ENCODE peak calls at places on chromosome 2, in eight cellular contexts. H is coronary artery, I is endodermal cell, U is DND-41, X is tibial artery, K is mammary epithelial cell, D is SJSA1, E is body of pancreas. G is an unnamed sample.

GRCh38 chr2:96207778-96208143 is 866 bp downstream of the STARD7 start:
- DNase-seq in X (no peak), D (no peak), K (no peak), E (no peak), H (no peak), I (no peak), U (no peak), G (no peak)

GRCh38 chr2:118826093-118826492 is 21.4 kb downstream of the EN1 start:
- DNase-seq in K (no peak), X (no peak), I (no peak), H (no peak), E (no peak), U (no peak), D (no peak), G (no peak)

GRCh38 chr2:4635289-4635688 is 931.9 kb downstream of the DCDC2C start:
- DNase-seq in H (no peak), X (no peak), D (no peak), I (no peak), E (no peak), U (no peak), K (no peak), G (no peak)

GRCh38 chr2:12965540-12966269 is 249.0 kb downstream of the TRIB2 start:
- DNase-seq in I (no peak), D (peak), E (no peak), H (no peak), X (no peak), K (peak), U (no peak), G (no peak)

GRCh38 chr2:12856934-12857660 is 140.4 kb downstream of the TRIB2 start:
- DNase-seq in X (no peak), U (peak), D (peak), E (no peak), K (peak), I (no peak), H (no peak), G (no peak)

GRCh38 chr2:199704358-199705238 is 146.4 kb downstream of the FTCDNL1 start:
- DNase-seq in K (peak), X (no peak), H (no peak), U (peak), E (peak), I (peak), D (peak), G (peak)

GRCh38 chr2:72367530-72368225 is 220.0 kb upstream of the CYP26B1 start:
- DNase-seq in D (peak), U (no peak), X (peak), K (peak), I (peak), H (peak), E (peak), G (peak)

GRCh38 chr2:14016289-14016955 is 616.1 kb upstream of the LRATD1 start:
- DNase-seq in X (no peak), K (peak), D (no peak), E (peak), U (no peak), I (no peak), H (no peak), G (peak)

GRCh38 chr2:31136732-31137131 is 1.5 kb downstream of the GALNT14 start:
- DNase-seq in D (no peak), H (no peak), U (no peak), K (no peak), I (no peak), E (no peak), X (no peak), G (no peak)

GRCh38 chr2:184730288-184730687 is 132.0 kb downstream of the ZNF804A start:
- DNase-seq in D (no peak), I (no peak), U (no peak), X (no peak), E (no peak), H (no peak), K (no peak), G (no peak)

GRCh38 chr2:7428444-7429204 is 511.4 kb downstream of the RNF144A start:
- DNase-seq in H (no peak), K (no peak), I (no peak), D (no peak), U (no peak), E (no peak), X (no peak), G (no peak)

GRCh38 chr2:19358242-19359020 is at the start of gene OSR1:
- DNase-seq in E (peak), U (no peak), D (peak), H (peak), K (peak), X (peak), I (peak), G (peak)

GRCh38 chr2:218216336-218216673 is 684 bp upstream of the ARPC2 start:
- DNase-seq in H (no peak), D (no peak), U (no peak), X (peak), I (no peak), E (no peak), K (no peak), G (no peak)

GRCh38 chr2:191355170-191355758 is 110.1 kb downstream of the MYO1B start:
- DNase-seq in D (no peak), U (peak), E (no peak), I (no peak), K (no peak), H (no peak), X (no peak), G (no peak)

GRCh38 chr2:200319587-200320337 is 13.3 kb downstream of the SPATS2L start:
- DNase-seq in X (no peak), K (peak), H (no peak), U (no peak), I (no peak), E (no peak), D (peak), G (no peak)

GRCh38 chr2:98876741-98877140 is 59.3 kb downstream of the CRACDL start:
- DNase-seq in I (no peak), K (no peak), H (no peak), E (no peak), X (no peak), D (no peak), U (no peak), G (no peak)

GRCh38 chr2:128425731-128426620 is 107.3 kb upstream of the HS6ST1 start:
- DNase-seq in X (peak), U (no peak), H (peak), E (peak), I (peak), K (no peak), D (peak), G (no peak)

GRCh38 chr2:143433158-143433557 is 303.9 kb downstream of the ARHGAP15 start:
- DNase-seq in E (no peak), D (no peak), X (no peak), K (no peak), I (no peak), H (no peak), U (no peak), G (no peak)

GRCh38 chr2:127630409-127631183 is 15.4 kb upstream of the GPR17 start:
- DNase-seq in X (no peak), I (no peak), K (no peak), E (no peak), U (no peak), D (no peak), H (no peak), G (no peak)

GRCh38 chr2:109375656-109376055 is 238.1 kb downstream of the SEPTIN10 start:
- DNase-seq in D (no peak), U (no peak), E (no peak), I (peak), K (no peak), X (no peak), H (peak), G (no peak)

GRCh38 chr2:69214898-69215297 is 172.1 kb downstream of the GFPT1 start:
- DNase-seq in I (no peak), X (no peak), K (peak), H (no peak), D (no peak), U (no peak), E (no peak), G (peak)

GRCh38 chr2:234425923-234426603 is 70.8 kb downstream of the ARL4C start:
- DNase-seq in U (peak), K (peak), D (no peak), E (no peak), I (no peak), H (no peak), X (no peak), G (no peak)

GRCh38 chr2:165905854-165906253 is 47.7 kb downstream of the TTC21B start:
- DNase-seq in K (no peak), D (no peak), X (no peak), U (no peak), I (no peak), H (no peak), E (no peak), G (no peak)

GRCh38 chr2:226213717-226214116 is 585.9 kb downstream of the IRS1 start:
- DNase-seq in I (no peak), X (no peak), H (no peak), E (no peak), K (peak), U (no peak), D (peak), G (no peak)

GRCh38 chr2:133293544-133294270 is 274.6 kb downstream of the NCKAP5 start:
- DNase-seq in I (no peak), H (no peak), D (peak), E (no peak), K (no peak), U (no peak), X (no peak), G (no peak)

GRCh38 chr2:70895998-70896764 is 39.5 kb upstream of the ATP6V1B1 start:
- DNase-seq in U (no peak), D (no peak), X (no peak), E (no peak), H (no peak), I (peak), K (no peak), G (no peak)

GRCh38 chr2:168545439-168546082 is 89.5 kb downstream of the CERS6 start:
- DNase-seq in H (no peak), X (no peak), U (no peak), D (peak), I (no peak), K (peak), E (no peak), G (no peak)

GRCh38 chr2:47656715-47657600 is 126.0 kb upstream of the MSH6 start:
- DNase-seq in D (no peak), E (no peak), X (no peak), I (no peak), U (no peak), K (peak), H (no peak), G (no peak)

GRCh38 chr2:55090702-55091101 is 40.5 kb upstream of the RTN4 start:
- DNase-seq in H (no peak), U (no peak), K (peak), E (no peak), I (no peak), X (no peak), D (no peak), G (no peak)

GRCh38 chr2:239372835-239373234 is 28.0 kb downstream of the HDAC4 start:
- DNase-seq in X (no peak), K (no peak), D (no peak), H (no peak), I (no peak), U (no peak), E (peak), G (no peak)

GRCh38 chr2:218074031-218074430 is 5.0 kb downstream of the RUFY4 start:
- DNase-seq in I (peak), U (peak), H (no peak), K (no peak), D (peak), X (no peak), E (peak), G (peak)

GRCh38 chr2:46334389-46335345 is 37.5 kb downstream of the EPAS1 start:
- DNase-seq in X (no peak), H (peak), K (peak), D (peak), U (no peak), E (no peak), I (no peak), G (no peak)

GRCh38 chr2:179461367-179461886 is 196.8 kb upstream of the SESTD1 start:
- DNase-seq in X (no peak), U (no peak), K (no peak), E (no peak), D (no peak), I (no peak), H (no peak), G (no peak)

GRCh38 chr2:179467927-179468326 is 203.3 kb upstream of the SESTD1 start:
- DNase-seq in K (no peak), D (no peak), E (no peak), U (no peak), I (no peak), H (no peak), X (no peak), G (no peak)

GRCh38 chr2:179470102-179470501 is 205.5 kb upstream of the SESTD1 start:
- DNase-seq in U (no peak), K (no peak), X (no peak), H (no peak), I (no peak), D (no peak), E (no peak), G (no peak)

GRCh38 chr2:179471012-179471411 is 206.4 kb upstream of the SESTD1 start:
- DNase-seq in I (no peak), X (no peak), D (no peak), U (no peak), H (no peak), K (no peak), E (no peak), G (no peak)

GRCh38 chr2:179467111-179467510 is 202.5 kb upstream of the SESTD1 start:
- DNase-seq in E (no peak), U (no peak), D (no peak), K (peak), I (no peak), H (no peak), X (no peak), G (no peak)
- H3K27ac ChIP-seq in E (no peak), U (no peak), D (no peak), K (no peak), I (no peak), H (no peak), X (no peak), G (no peak)

GRCh38 chr2:43519711-43520221 is 76.1 kb downstream of the THADA start:
- DNase-seq in I (no peak), D (peak), H (no peak), K (peak), E (peak), X (no peak), U (no peak), G (no peak)
- H3K27ac ChIP-seq in I (no peak), D (peak), H (peak), K (peak), E (peak), X (peak), U (no peak), G (no peak)

DNA sequence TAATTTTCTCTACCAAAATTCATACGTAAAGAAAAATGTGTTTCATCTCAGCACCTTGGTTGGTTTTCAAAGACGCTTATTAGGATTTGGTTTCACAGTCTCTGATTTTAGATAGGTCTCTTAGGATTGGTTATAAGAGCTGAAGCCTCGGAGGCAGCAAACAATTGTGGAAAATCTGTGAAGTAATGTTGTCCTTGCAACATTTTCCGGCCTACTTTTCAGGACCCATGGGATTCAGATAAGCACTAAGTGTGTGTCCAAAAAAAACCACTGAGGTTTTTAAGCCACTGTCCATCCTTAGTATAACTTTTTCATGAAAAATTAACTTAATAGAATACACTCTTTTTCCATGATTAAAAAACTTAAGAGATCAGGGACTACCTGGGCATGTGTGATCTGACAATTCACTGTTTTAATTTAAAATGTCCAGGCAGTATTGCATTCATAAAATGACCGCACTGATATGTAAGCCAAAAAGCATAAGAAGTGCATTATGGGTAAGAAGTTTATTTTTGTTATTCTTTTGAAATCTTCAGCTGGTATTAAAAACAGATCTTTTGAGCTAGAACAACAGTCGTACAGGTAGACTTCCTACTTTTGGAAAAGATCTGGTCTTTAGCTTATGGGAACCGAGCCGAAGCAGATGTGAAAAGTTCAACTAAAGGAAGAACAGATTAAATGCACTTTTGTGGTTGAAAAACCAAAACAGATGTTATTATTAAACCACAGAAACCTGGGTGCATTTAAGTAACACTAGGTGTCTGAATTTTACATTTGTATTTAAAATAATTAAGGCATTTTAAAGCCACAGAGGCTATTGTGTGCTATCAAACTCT is 479.3 kb upstream of the ZEB2 start:
- DNase-seq in I (no peak), D (no peak), X (no peak), K (no peak), H (no peak), U (no peak), E (no peak), G (no peak)
- H3K27ac ChIP-seq in I (no peak), D (no peak), X (peak), K (no peak), H (peak), U (no peak), E (no peak), G (no peak)

GRCh38 chr2:176129825-176130152 is 284 bp downstream of the HOXD8 start:
- DNase-seq in H (no peak), U (no peak), I (peak), D (no peak), E (no peak), X (no peak), K (no peak), G (no peak)
- H3K27ac ChIP-seq in H (no peak), U (no peak), I (no peak), D (peak), E (peak), X (peak), K (no peak), G (peak)

GRCh38 chr2:9108210-9108967 is 98.2 kb upstream of the ASAP2 start:
- DNase-seq in I (no peak), E (no peak), U (no peak), H (peak), D (no peak), X (no peak), K (no peak), G (no peak)
- H3K27ac ChIP-seq in I (no peak), E (no peak), U (no peak), H (no peak), D (no peak), X (no peak), K (no peak), G (no peak)

GRCh38 chr2:235672720-235673119 is 178.9 kb downstream of the AGAP1 start:
- DNase-seq in I (no peak), D (no peak), K (no peak), H (no peak), X (no peak), E (no peak), U (no peak), G (no peak)

GRCh38 chr2:235669269-235669831 is 175.5 kb downstream of the AGAP1 start:
- DNase-seq in D (peak), K (peak), U (peak), I (peak), H (no peak), X (peak), E (peak), G (peak)

GRCh38 chr2:235670974-235671787 is 177.3 kb downstream of the AGAP1 start:
- DNase-seq in D (no peak), H (no peak), E (no peak), K (no peak), I (peak), X (peak), U (no peak), G (no peak)

GRCh38 chr2:235668782-235669181 is 174.9 kb downstream of the AGAP1 start:
- DNase-seq in H (no peak), D (no peak), K (no peak), X (no peak), U (no peak), E (no peak), I (no peak), G (no peak)

DNA sequence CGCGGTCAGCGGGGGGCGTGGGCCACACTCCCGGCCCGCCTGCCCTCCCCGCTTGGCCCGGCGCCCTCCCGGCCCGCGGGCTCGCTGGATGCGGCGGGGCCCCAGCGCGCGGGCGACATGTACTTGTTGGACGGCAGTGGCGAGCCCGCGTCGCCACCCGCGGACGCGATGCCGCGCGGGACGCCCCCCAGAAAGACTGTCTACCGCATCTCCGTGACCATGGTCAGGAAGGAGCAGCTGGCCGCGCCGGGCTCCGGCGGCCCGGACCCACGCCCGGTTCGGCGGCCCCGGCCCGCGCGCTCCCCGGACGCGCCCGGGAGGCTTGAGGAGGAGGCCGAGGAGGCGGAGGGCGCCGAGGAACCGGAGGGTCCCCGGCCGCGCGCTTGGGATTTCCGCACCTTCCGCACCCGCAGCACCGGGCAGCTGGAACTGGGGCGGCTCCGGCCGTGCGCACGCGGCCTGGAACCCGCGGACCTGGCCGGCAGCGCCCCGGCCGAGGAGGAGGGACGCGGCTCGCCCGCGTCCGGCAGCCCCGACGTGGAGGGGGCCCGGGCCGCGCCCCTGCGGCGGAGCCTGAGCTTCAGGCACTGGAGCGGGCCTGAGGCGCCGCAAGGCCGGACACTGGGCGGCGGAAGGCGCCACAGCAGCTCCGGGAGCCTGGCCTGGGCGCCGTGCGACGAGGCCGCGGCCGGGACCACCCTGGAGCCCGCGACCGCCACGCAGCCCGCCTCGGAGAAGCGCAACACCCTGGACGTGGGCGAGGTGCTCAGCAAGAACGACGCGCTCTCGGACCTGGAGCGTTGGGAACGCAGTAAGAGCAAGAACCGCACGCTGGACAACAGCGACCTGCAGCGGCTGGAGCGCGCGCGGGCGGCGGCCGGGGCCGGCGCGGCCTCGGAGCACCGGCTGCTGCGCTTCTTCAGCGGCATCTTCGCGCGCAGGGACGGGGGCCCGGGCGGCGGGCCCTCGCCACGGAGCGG is 176.4 kb downstream of the AGAP1 start:
- DNase-seq in D (peak), K (peak), X (peak), U (no peak), I (peak), E (peak), H (no peak), G (peak)
- H3K27ac ChIP-seq in D (peak), K (no peak), X (peak), U (no peak), I (no peak), E (no peak), H (peak), G (no peak)

DNA sequence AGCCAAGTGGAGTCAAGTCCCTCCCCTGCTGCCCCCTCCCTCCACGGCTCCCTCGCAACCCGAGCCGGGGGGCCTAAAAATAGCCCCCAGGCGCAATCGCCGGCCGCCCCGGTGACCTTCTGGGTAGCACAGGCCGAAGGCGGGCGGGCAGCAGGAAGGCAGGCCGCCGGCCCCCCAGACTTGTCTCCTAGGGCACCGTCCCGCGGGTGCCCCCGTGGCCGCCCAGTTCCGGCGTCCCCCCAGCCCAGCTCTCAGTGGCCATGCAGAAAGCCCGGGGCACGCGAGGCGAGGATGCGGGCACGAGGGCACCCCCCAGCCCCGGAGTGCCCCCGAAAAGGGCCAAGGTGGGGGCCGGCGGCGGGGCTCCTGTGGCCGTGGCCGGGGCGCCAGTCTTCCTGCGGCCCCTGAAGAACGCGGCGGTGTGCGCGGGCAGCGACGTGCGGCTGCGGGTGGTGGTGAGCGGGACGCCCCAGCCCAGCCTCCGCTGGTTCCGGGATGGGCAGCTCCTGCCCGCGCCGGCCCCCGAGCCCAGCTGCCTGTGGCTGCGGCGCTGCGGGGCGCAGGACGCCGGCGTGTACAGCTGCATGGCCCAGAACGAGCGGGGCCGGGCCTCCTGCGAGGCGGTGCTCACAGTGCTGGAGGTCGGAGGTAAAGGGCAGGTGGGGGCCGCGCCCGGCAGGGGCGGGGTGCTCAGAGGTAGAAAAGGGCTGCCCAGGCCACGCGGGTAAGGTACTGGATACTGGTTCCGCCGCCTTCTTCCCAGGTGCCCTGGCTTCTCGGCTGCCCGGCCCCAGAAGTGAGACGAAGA is at the start of gene SPEG:
- DNase-seq in X (no peak), E (no peak), I (peak), H (peak), K (no peak), U (no peak), D (no peak), G (no peak)
- H3K27ac ChIP-seq in X (peak), E (no peak), I (no peak), H (peak), K (no peak), U (no peak), D (no peak), G (no peak)

G was measured in adrenal gland.